ENCODE peak calls at places on chromosomes 13 and 19, in six cellular contexts. One of them, this sample, is unnamed.

GRCh38 chr13:107438251-107438650 is 777.1 kb downstream of the LIG4 start:
- DNase-seq in mucosa of gallbladder: no peak
- DNase-seq in memory B cell: no peak
- DNase-seq in sciatic nerve: no peak
- DNase-seq in tibial nerve: no peak
- DNase-seq in cardiac muscle cell: no peak
- DNase-seq in this sample: no peak

GRCh38 chr13:31890946-31891345 is 140.6 kb upstream of the FRY start:
- DNase-seq in mucosa of gallbladder: no peak
- DNase-seq in memory B cell: no peak
- DNase-seq in sciatic nerve: no peak
- DNase-seq in tibial nerve: no peak
- DNase-seq in cardiac muscle cell: no peak
- DNase-seq in this sample: no peak

GRCh38 chr19:35225951-35226350 is 2.6 kb downstream of the FAM187B start:
- DNase-seq in mucosa of gallbladder: no peak
- DNase-seq in memory B cell: no peak
- DNase-seq in sciatic nerve: no peak
- DNase-seq in tibial nerve: no peak
- DNase-seq in cardiac muscle cell: no peak
- DNase-seq in this sample: no peak

GRCh38 chr19:34508540-34508939 is 27.0 kb downstream of the WTIP start:
- DNase-seq in mucosa of gallbladder: no peak
- DNase-seq in memory B cell: no peak
- DNase-seq in sciatic nerve: no peak
- DNase-seq in tibial nerve: no peak
- DNase-seq in cardiac muscle cell: no peak
- DNase-seq in this sample: no peak

GRCh38 chr19:7355151-7355845 is 6.6 kb downstream of the ARHGEF18 start:
- DNase-seq in mucosa of gallbladder: no peak
- DNase-seq in memory B cell: no peak
- DNase-seq in sciatic nerve: no peak
- DNase-seq in tibial nerve: no peak
- DNase-seq in cardiac muscle cell: peak
- DNase-seq in this sample: no peak

GRCh38 chr19:56312787-56313343 is 1.8 kb downstream of the ZSCAN5A start:
- DNase-seq in mucosa of gallbladder: no peak
- DNase-seq in memory B cell: no peak
- DNase-seq in sciatic nerve: no peak
- DNase-seq in tibial nerve: no peak
- DNase-seq in cardiac muscle cell: peak
- DNase-seq in this sample: no peak

GRCh38 chr19:33063356-33064116 is 1.2 kb downstream of the RHPN2 start:
- DNase-seq in mucosa of gallbladder: peak
- DNase-seq in memory B cell: peak
- DNase-seq in sciatic nerve: no peak
- DNase-seq in tibial nerve: no peak
- DNase-seq in cardiac muscle cell: peak
- DNase-seq in this sample: no peak

GRCh38 chr13:43363156-43363918 is 340.0 kb downstream of the DNAJC15 start:
- DNase-seq in mucosa of gallbladder: no peak
- DNase-seq in memory B cell: no peak
- DNase-seq in sciatic nerve: no peak
- DNase-seq in tibial nerve: no peak
- DNase-seq in cardiac muscle cell: peak
- DNase-seq in this sample: no peak

GRCh38 chr19:16541526-16542044 is 652 bp downstream of the CHERP start:
- DNase-seq in mucosa of gallbladder: no peak
- DNase-seq in memory B cell: no peak
- DNase-seq in sciatic nerve: no peak
- DNase-seq in tibial nerve: no peak
- DNase-seq in cardiac muscle cell: peak
- DNase-seq in this sample: no peak

GRCh38 chr13:34942732-34943674 is 933 bp downstream of the NBEA start:
- DNase-seq in mucosa of gallbladder: peak
- DNase-seq in memory B cell: peak
- DNase-seq in sciatic nerve: peak
- DNase-seq in tibial nerve: no peak
- DNase-seq in cardiac muscle cell: peak
- DNase-seq in this sample: no peak

GRCh38 chr19:2495651-2496316 is 19.9 kb downstream of the GADD45B start:
- DNase-seq in mucosa of gallbladder: peak
- DNase-seq in memory B cell: no peak
- DNase-seq in sciatic nerve: peak
- DNase-seq in tibial nerve: no peak
- DNase-seq in cardiac muscle cell: peak
- DNase-seq in this sample: no peak

GRCh38 chr13:70964124-70964523 is 855.9 kb upstream of the KLHL1 start:
- DNase-seq in mucosa of gallbladder: no peak
- DNase-seq in memory B cell: no peak
- DNase-seq in sciatic nerve: no peak
- DNase-seq in tibial nerve: no peak
- DNase-seq in cardiac muscle cell: no peak
- DNase-seq in this sample: no peak

GRCh38 chr19:49196527-49197240 is 39.1 kb downstream of the TRPM4 start:
- DNase-seq in mucosa of gallbladder: no peak
- DNase-seq in memory B cell: no peak
- DNase-seq in sciatic nerve: no peak
- DNase-seq in tibial nerve: no peak
- DNase-seq in cardiac muscle cell: peak
- DNase-seq in this sample: no peak

GRCh38 chr19:7500811-7501450 is 12.1 kb upstream of the PEX11G start:
- DNase-seq in mucosa of gallbladder: peak
- DNase-seq in memory B cell: no peak
- DNase-seq in sciatic nerve: no peak
- DNase-seq in tibial nerve: no peak
- DNase-seq in cardiac muscle cell: no peak
- DNase-seq in this sample: no peak

GRCh38 chr19:48638831-48639381 is 1.7 kb upstream of the DBP start:
- DNase-seq in mucosa of gallbladder: no peak
- DNase-seq in memory B cell: no peak
- DNase-seq in sciatic nerve: peak
- DNase-seq in tibial nerve: no peak
- DNase-seq in cardiac muscle cell: no peak
- DNase-seq in this sample: no peak

GRCh38 chr19:1259873-1260748 is 9.0 kb upstream of the CIRBP start:
- DNase-seq in mucosa of gallbladder: no peak
- DNase-seq in memory B cell: peak
- DNase-seq in sciatic nerve: no peak
- DNase-seq in tibial nerve: no peak
- DNase-seq in cardiac muscle cell: no peak
- DNase-seq in this sample: no peak

GRCh38 chr19:14554382-14554812 is 17.5 kb downstream of the NDUFB7 start:
- DNase-seq in mucosa of gallbladder: peak
- DNase-seq in memory B cell: no peak
- DNase-seq in sciatic nerve: no peak
- DNase-seq in tibial nerve: no peak
- DNase-seq in cardiac muscle cell: no peak
- DNase-seq in this sample: no peak

GRCh38 chr19:42316223-42317211 is 3.4 kb downstream of the TMEM145 start:
- DNase-seq in mucosa of gallbladder: no peak
- DNase-seq in memory B cell: no peak
- DNase-seq in sciatic nerve: no peak
- DNase-seq in tibial nerve: no peak
- DNase-seq in cardiac muscle cell: peak
- DNase-seq in this sample: peak

GRCh38 chr13:41700790-41701310 is 243.5 kb downstream of the RGCC start:
- DNase-seq in mucosa of gallbladder: peak
- DNase-seq in memory B cell: no peak
- DNase-seq in sciatic nerve: no peak
- DNase-seq in tibial nerve: no peak
- DNase-seq in cardiac muscle cell: peak
- DNase-seq in this sample: no peak

GRCh38 chr19:34972163-34972705 is 8.2 kb upstream of the ZNF792 start:
- DNase-seq in mucosa of gallbladder: no peak
- DNase-seq in memory B cell: peak
- DNase-seq in sciatic nerve: no peak
- DNase-seq in tibial nerve: no peak
- DNase-seq in cardiac muscle cell: no peak
- DNase-seq in this sample: no peak

GRCh38 chr13:80630685-80631121 is 289.8 kb upstream of the SPRY2 start:
- DNase-seq in mucosa of gallbladder: no peak
- DNase-seq in memory B cell: no peak
- DNase-seq in sciatic nerve: no peak
- DNase-seq in tibial nerve: no peak
- DNase-seq in cardiac muscle cell: peak
- DNase-seq in this sample: no peak

GRCh38 chr13:27309967-27310598 is 39.5 kb downstream of the RASL11A start:
- DNase-seq in mucosa of gallbladder: no peak
- DNase-seq in memory B cell: no peak
- DNase-seq in sciatic nerve: no peak
- DNase-seq in tibial nerve: no peak
- DNase-seq in cardiac muscle cell: no peak
- DNase-seq in this sample: no peak

GRCh38 chr19:46487802-46488445 is 7.7 kb downstream of the PNMA8B start:
- DNase-seq in mucosa of gallbladder: peak
- DNase-seq in memory B cell: peak
- DNase-seq in sciatic nerve: peak
- DNase-seq in tibial nerve: peak
- DNase-seq in cardiac muscle cell: peak
- DNase-seq in this sample: no peak

GRCh38 chr13:105643966-105644365 is 891.5 kb downstream of the EFNB2 start:
- DNase-seq in mucosa of gallbladder: no peak
- DNase-seq in memory B cell: no peak
- DNase-seq in sciatic nerve: no peak
- DNase-seq in tibial nerve: no peak
- DNase-seq in cardiac muscle cell: no peak
- DNase-seq in this sample: no peak

GRCh38 chr13:48000559-48001126 is 430 bp downstream of the SUCLA2 start:
- DNase-seq in mucosa of gallbladder: peak
- DNase-seq in memory B cell: no peak
- DNase-seq in sciatic nerve: no peak
- DNase-seq in tibial nerve: no peak
- DNase-seq in cardiac muscle cell: no peak
- DNase-seq in this sample: no peak

GRCh38 chr19:29687244-29687896 is 22.1 kb downstream of the PLEKHF1 start:
- DNase-seq in mucosa of gallbladder: no peak
- DNase-seq in memory B cell: no peak
- DNase-seq in sciatic nerve: no peak
- DNase-seq in tibial nerve: no peak
- DNase-seq in cardiac muscle cell: peak
- DNase-seq in this sample: no peak